ENCODE peak calls at places on chromosomes 5 and 9, in seven cellular contexts. J is testis; W is EH; C is stimulated activated CD4-positive, alpha-beta T cell treated with anti-CD3 and anti-CD28 coated beads, Interleukin-2, amount 100 ng/mL, for 24 hours; T is NCI-H345; Z is NCI-H460; L is activated CD8-positive, alpha-beta T cell treated with anti-CD3 and anti-CD28 coated beads, Interleukin-2, amount 10 ng/mL, durations not matched to agents 7 days and 5 days. B is an unnamed sample.

GRCh38 chr5:37846786-37847310 is 7.0 kb upstream of the GDNF start:
- DNase-seq in J (no peak), W (no peak), C (no peak), T (no peak), Z (no peak), L (no peak), B (no peak)

GRCh38 chr5:135191084-135191826 is 157.2 kb upstream of the PITX1 start:
- DNase-seq in J (peak), W (peak), C (peak), T (peak), Z (peak), L (peak), B (peak)

GRCh38 chr5:59042683-59043082 is 459.8 kb downstream of the RAB3C start:
- DNase-seq in J (no peak), W (no peak), C (no peak), T (no peak), Z (no peak), L (no peak), B (no peak)

GRCh38 chr5:69024241-69024651 is 69.6 kb upstream of the SLC30A5 start:
- DNase-seq in J (no peak), W (peak), C (no peak), T (peak), Z (peak), L (peak), B (peak)

GRCh38 chr5:142587354-142587965 is 98.4 kb downstream of the FGF1 start:
- DNase-seq in J (peak), W (peak), C (no peak), T (peak), Z (peak), L (peak), B (peak)

GRCh38 chr5:60842859-60843692 is 993 bp downstream of the ELOVL7 start:
- DNase-seq in J (no peak), W (peak), C (no peak), T (peak), Z (no peak), L (peak), B (no peak)

GRCh38 chr5:128216860-128217531 is 133.4 kb downstream of the SLC12A2 start:
- DNase-seq in J (no peak), W (peak), C (no peak), T (no peak), Z (no peak), L (no peak), B (no peak)

GRCh38 chr9:98900725-98901124 is 43.0 kb upstream of the COL15A1 start:
- DNase-seq in J (no peak), W (no peak), C (no peak), T (no peak), Z (no peak), L (no peak), B (no peak)

GRCh38 chr5:43973318-43973717 is 370.3 kb downstream of the NNT start:
- DNase-seq in J (no peak), W (no peak), C (no peak), T (no peak), Z (no peak), L (no peak), B (no peak)

GRCh38 chr5:43533646-43534045 is 18.7 kb upstream of the C5orf34 start:
- DNase-seq in J (no peak), W (no peak), C (no peak), T (no peak), Z (no peak), L (no peak), B (no peak)

GRCh38 chr5:9339206-9339818 is 206.6 kb downstream of the SEMA5A start:
- DNase-seq in J (peak), W (no peak), C (no peak), T (no peak), Z (no peak), L (no peak), B (no peak)

GRCh38 chr5:150498971-150499370 is 9.0 kb upstream of the NDST1 start:
- DNase-seq in J (no peak), W (no peak), C (no peak), T (no peak), Z (no peak), L (no peak), B (no peak)

GRCh38 chr5:66494437-66494836 is 101.8 kb upstream of the MAST4 start:
- DNase-seq in J (no peak), W (no peak), C (no peak), T (no peak), Z (no peak), L (no peak), B (no peak)

GRCh38 chr5:131677115-131677514 is 42.1 kb upstream of the RAPGEF6 start:
- DNase-seq in J (no peak), W (no peak), C (no peak), T (no peak), Z (no peak), L (no peak), B (no peak)

GRCh38 chr9:27453860-27454553 is 70.1 kb upstream of the IFNK start:
- DNase-seq in J (no peak), W (no peak), C (no peak), T (no peak), Z (no peak), L (no peak), B (no peak)

GRCh38 chr9:88676644-88677043 is 141.7 kb downstream of the NXNL2 start:
- DNase-seq in J (no peak), W (no peak), C (no peak), T (no peak), Z (no peak), L (no peak), B (no peak)